ENCODE peak calls at places on chromosomes 11 and 22, in eight cellular contexts. F is GM23248, G is fibroblast of lung, L is mammary epithelial cell, S is HCT116, Q is keratinocyte, I is PC-3, W is PC-9. H is an unnamed sample. For H4K20me1 and H3K79me2, the result is how much of the 10 kb centered on the place peaks cover.

GRCh38 chr11:60377737-60378136 is 595 bp upstream of the MS4A7 start:
- DNase-seq in I (peak), G (no peak), S (no peak), W (no peak), F (no peak), Q (no peak), L (no peak), H (peak)

GRCh38 chr11:19652976-19653375 is 59.7 kb upstream of the NAV2 start:
- DNase-seq in G (no peak), Q (no peak), I (no peak), F (no peak), L (no peak), W (no peak), S (no peak), H (no peak)

GRCh38 chr11:100726709-100727108 is 39.6 kb downstream of the ARHGAP42 start:
- DNase-seq in L (no peak), W (no peak), F (no peak), Q (no peak), G (no peak), S (no peak), I (no peak), H (no peak)

GRCh38 chr11:64096835-64097234 is 61.1 kb downstream of the FLRT1 start:
- DNase-seq in W (no peak), G (no peak), F (no peak), S (no peak), Q (no peak), I (no peak), L (no peak), H (no peak)

GRCh38 chr22:40679964-40680818 is 907 bp downstream of the MCHR1 start:
- DNase-seq in I (no peak), L (no peak), F (peak), S (no peak), Q (no peak), W (no peak), G (no peak), H (no peak)

GRCh38 chr11:33179431-33179830 is 18.2 kb upstream of the CSTF3 start:
- DNase-seq in W (no peak), I (no peak), S (no peak), Q (no peak), L (no peak), G (no peak), F (no peak), H (no peak)

GRCh38 chr11:45180888-45181594 is 34.6 kb downstream of the PRDM11 start:
- DNase-seq in F (peak), I (peak), L (peak), G (peak), S (peak), W (peak), Q (no peak), H (no peak)

GRCh38 chr11:82308979-82309378 is 424.7 kb downstream of the FAM181B start:
- DNase-seq in F (no peak), W (no peak), I (no peak), S (no peak), L (no peak), Q (no peak), G (no peak), H (no peak)

GRCh38 chr22:46828323-46829139 is 66.1 kb downstream of the TBC1D22A start:
- DNase-seq in Q (no peak), G (no peak), S (no peak), W (no peak), F (no peak), I (peak), L (no peak), H (no peak)
- H4K20me1 ChIP-seq in Q (under half), G (under half), S (under half), W (half or more), F (under half), I (under half), L (under half), H (under half)

GRCh38 chr11:2775083-2775625 is 75.4 kb upstream of the KCNQ1OT1 start:
- DNase-seq in W (no peak), L (no peak), S (no peak), I (no peak), Q (no peak), F (no peak), G (no peak), H (no peak)

GRCh38 chr11:2774173-2775082 is 74.6 kb upstream of the KCNQ1OT1 start:
- DNase-seq in W (no peak), S (no peak), F (no peak), G (no peak), L (no peak), I (no peak), Q (no peak), H (no peak)

GRCh38 chr11:2770556-2771301 is 70.9 kb upstream of the KCNQ1OT1 start:
- DNase-seq in L (no peak), S (no peak), Q (no peak), W (peak), G (no peak), I (no peak), F (no peak), H (no peak)

GRCh38 chr11:2771758-2772466 is 72.1 kb upstream of the KCNQ1OT1 start:
- DNase-seq in I (no peak), W (no peak), F (no peak), L (no peak), Q (no peak), G (no peak), S (no peak), H (no peak)

DNA sequence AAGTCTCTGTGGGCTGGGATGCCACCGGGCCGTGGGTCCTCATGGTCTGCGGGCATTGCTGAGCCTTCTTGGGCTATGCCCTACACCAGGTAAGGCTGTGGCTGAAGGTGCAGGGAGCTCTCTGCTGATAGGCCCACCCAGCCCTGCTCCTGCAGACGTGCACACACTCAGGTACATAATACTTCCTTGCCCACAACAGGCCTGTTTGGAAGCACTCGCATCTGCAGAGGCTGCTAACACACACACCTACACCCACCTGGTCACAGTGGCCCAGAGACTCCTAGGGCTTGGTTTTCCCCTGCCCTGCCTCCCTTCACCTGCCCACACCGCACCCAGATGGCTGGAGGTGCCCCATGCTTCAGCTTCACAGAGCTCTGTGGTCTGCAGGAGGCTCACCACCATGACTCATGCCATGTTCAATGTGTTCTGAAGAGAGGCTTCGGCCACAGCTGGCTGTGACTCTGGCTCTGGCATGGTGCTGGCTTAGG is 72.8 kb upstream of the KCNQ1OT1 start:
- DNase-seq in L (peak), G (peak), Q (no peak), S (peak), F (peak), W (peak), I (peak), H (no peak)
- H3K4me3 ChIP-seq in L (no peak), G (no peak), Q (no peak), S (no peak), F (no peak), W (no peak), I (no peak), H (no peak)

GRCh38 chr11:65911682-65912568 is 6.9 kb downstream of the C11orf68 start:
- DNase-seq in Q (no peak), I (peak), G (peak), W (peak), F (peak), S (peak), L (peak), H (no peak)
- H3K79me2 ChIP-seq in Q (under half), I (half or more), G (under half), W (under half), F (under half), S (under half), L (under half), H (under half)

DNA sequence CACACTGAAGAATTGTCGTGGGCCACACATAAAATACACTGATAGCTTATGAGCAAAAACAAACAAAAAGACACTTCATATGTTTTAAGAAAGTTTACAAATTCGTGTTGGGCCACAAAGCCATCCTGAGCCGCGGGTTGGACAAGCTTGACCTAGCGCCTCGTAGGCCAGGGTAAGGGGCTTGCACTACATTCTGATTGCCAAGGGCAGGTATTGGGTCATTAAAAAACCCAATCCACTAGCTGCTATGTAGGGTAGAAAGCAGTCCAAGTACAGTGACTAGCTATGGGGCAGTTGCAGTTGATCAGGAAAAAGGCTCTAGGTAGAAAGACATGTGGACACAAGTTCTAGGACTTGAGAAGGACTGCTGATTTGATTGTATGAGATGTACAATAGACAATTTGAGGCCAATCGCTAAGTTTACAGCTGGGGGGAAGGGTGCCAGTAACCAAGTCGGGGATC is 14.0 kb downstream of the KDELR3 start:
- DNase-seq in L (no peak), I (no peak), W (no peak), G (no peak), F (no peak), S (no peak), Q (no peak), H (no peak)
- H4K20me1 ChIP-seq in L (under half), I (under half), W (under half), G (under half), F (under half), S (under half), Q (under half), H (under half)

GRCh38 chr11:117992136-117992535 is 5.9 kb downstream of the IL10RA start:
- DNase-seq in S (no peak), G (no peak), F (no peak), L (no peak), I (no peak), W (no peak), Q (no peak), H (peak)

GRCh38 chr11:117985953-117986887 is at the start of gene IL10RA:
- DNase-seq in Q (no peak), W (peak), S (peak), F (peak), L (peak), G (peak), I (no peak), H (peak)

GRCh38 chr11:117986981-117987495 is 844 bp downstream of the IL10RA start:
- DNase-seq in S (no peak), I (peak), L (peak), Q (no peak), W (no peak), G (no peak), F (peak), H (peak)

GRCh38 chr11:117992620-117993019 is 6.4 kb downstream of the IL10RA start:
- DNase-seq in Q (no peak), F (no peak), L (no peak), S (no peak), W (no peak), G (no peak), I (no peak), H (no peak)

GRCh38 chr11:117989351-117990102 is 3.3 kb downstream of the IL10RA start:
- DNase-seq in S (no peak), F (no peak), Q (no peak), L (no peak), W (no peak), I (no peak), G (no peak), H (no peak)
- H3K4me3 ChIP-seq in S (no peak), F (no peak), Q (no peak), L (no peak), W (no peak), I (no peak), G (no peak), H (no peak)

GRCh38 chr11:73875840-73876239 is 806 bp downstream of the COA4 start:
- DNase-seq in G (no peak), I (peak), L (no peak), F (peak), W (peak), Q (no peak), S (no peak), H (peak)
- H3K79me2 ChIP-seq in G (under half), I (half or more), L (under half), F (half or more), W (under half), Q (under half), S (under half), H (under half)

GRCh38 chr11:124961972-124962609 is 8.1 kb downstream of the CCDC15 start:
- DNase-seq in G (peak), L (peak), I (peak), S (peak), F (peak), Q (peak), W (peak), H (peak)
- H4K20me1 ChIP-seq in G (under half), L (under half), I (under half), S (under half), F (under half), Q (under half), W (under half), H (under half)

DNA sequence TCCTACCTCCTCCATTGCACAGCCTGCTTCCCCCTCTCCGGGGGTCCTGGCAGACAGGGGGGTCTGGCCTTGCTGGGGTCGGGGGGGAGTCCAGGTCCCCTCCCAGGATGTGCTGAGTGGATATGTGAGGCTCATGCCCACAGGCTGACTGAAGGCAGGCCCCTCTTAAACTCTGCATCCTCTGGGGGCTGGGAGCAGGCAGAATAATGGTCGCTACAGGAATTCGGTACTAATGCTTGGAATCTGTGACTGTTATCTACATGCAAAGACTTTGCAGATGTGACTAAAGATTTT is 1.6 kb upstream of the SUN2 start:
- DNase-seq in F (no peak), Q (no peak), I (no peak), L (no peak), G (no peak), S (no peak), W (no peak), H (no peak)
- H3K4me3 ChIP-seq in F (no peak), Q (no peak), I (no peak), L (no peak), G (no peak), S (no peak), W (peak), H (peak)

DNA sequence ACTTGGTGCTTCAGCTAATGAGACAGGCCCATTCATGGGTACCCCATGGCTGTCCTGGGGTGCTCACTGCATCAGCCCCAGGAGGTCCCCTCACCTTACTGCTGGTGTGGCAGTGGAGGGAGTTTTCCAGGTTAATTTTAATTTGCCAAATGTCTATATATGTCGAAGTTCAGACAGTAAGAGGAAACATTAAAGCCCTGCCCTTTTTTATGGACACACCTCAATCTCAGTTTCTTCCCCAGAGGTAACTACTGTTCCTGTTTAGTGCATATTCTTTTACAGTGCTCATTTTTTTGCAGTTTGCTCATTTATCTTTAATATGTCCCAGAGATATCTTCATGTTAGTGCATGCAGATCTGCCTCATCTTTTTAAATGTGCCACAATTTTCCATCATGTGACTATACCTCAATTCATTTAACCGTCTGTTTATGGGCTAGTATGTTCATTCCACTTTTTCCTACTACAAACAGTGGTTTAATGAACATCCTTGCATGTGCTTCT is 11.6 kb downstream of the PANX1 start:
- DNase-seq in W (no peak), G (no peak), L (no peak), F (no peak), I (no peak), Q (no peak), S (no peak), H (no peak)
- H3K79me2 ChIP-seq in W (half or more), G (half or more), L (half or more), F (half or more), I (half or more), Q (half or more), S (half or more), H (under half)

H was measured in OCI-LY7.